ENCODE peak calls at places on chromosomes 16 and 17, in seven cellular contexts. U is tibial nerve, K is ovary, W is IMR-90, M is breast epithelium, L is adrenal gland, A is GM23338. B is an unnamed sample. For H3K36me3 and H3K27me3, the result is how much of the 10 kb centered on the place peaks cover.

GRCh38 chr17:64687376-64687775 is 25.3 kb upstream of the SMURF2 start:
- DNase-seq in U (no peak), K (no peak), W (no peak), M (no peak), L (no peak), A (no peak), B (no peak)

GRCh38 chr16:83972256-83973008 is 4.4 kb downstream of the NECAB2 start:
- DNase-seq in U (no peak), K (no peak), W (no peak), M (no peak), L (no peak), A (no peak), B (no peak)

GRCh38 chr16:53090591-53091507 is 36.1 kb downstream of the CHD9 start:
- DNase-seq in U (peak), K (peak), W (peak), M (peak), L (peak), A (no peak), B (no peak)

GRCh38 chr16:89268987-89269735 is 51.7 kb downstream of the ZNF778 start:
- DNase-seq in U (no peak), K (peak), W (peak), M (no peak), L (peak), A (no peak), B (no peak)

GRCh38 chr17:37772982-37773381 is 28.1 kb upstream of the HNF1B start:
- DNase-seq in U (no peak), K (no peak), W (no peak), M (no peak), L (no peak), A (no peak), B (no peak)

GRCh38 chr17:8801135-8801840 is 2.1 kb upstream of the MFSD6L start:
- DNase-seq in U (no peak), K (no peak), W (no peak), M (no peak), L (no peak), A (no peak), B (no peak)

GRCh38 chr16:85856054-85856453 is 42.9 kb upstream of the IRF8 start:
- DNase-seq in U (no peak), K (no peak), W (no peak), M (no peak), L (no peak), A (no peak), B (no peak)

GRCh38 chr17:37475713-37476420 is 13.8 kb upstream of the DUSP14 start:
- DNase-seq in U (no peak), K (no peak), W (no peak), M (no peak), L (no peak), A (no peak), B (no peak)

GRCh38 chr16:51937771-51938170 is 609.2 kb downstream of the TOX3 start:
- DNase-seq in U (no peak), K (no peak), W (no peak), M (no peak), L (no peak), A (no peak), B (no peak)

GRCh38 chr16:1019234-1019933 is 37.8 kb downstream of the SOX8 start:
- DNase-seq in U (peak), K (no peak), W (peak), M (no peak), L (no peak), A (no peak), B (no peak)

GRCh38 chr17:55735784-55736405 is 13.2 kb upstream of the TMEM100 start:
- DNase-seq in U (no peak), K (peak), W (peak), M (no peak), L (peak), A (peak), B (peak)

GRCh38 chr16:83354015-83354414 is 453.8 kb upstream of the HSBP1 start:
- DNase-seq in U (no peak), K (no peak), W (no peak), M (no peak), L (no peak), A (no peak), B (no peak)

GRCh38 chr17:56175299-56175935 is 22.1 kb downstream of the ANKFN1 start:
- DNase-seq in U (no peak), K (no peak), W (no peak), M (no peak), L (no peak), A (no peak), B (no peak)

GRCh38 chr17:76384222-76384986 is at the start of gene SPHK1:
- DNase-seq in U (peak), K (peak), W (peak), M (no peak), L (peak), A (peak), B (peak)

GRCh38 chr17:67440311-67441051 is 63.4 kb downstream of the PITPNC1 start:
- DNase-seq in U (no peak), K (no peak), W (no peak), M (no peak), L (no peak), A (no peak), B (no peak)

GRCh38 chr17:17351901-17352781 is 49.0 kb downstream of the NT5M start:
- DNase-seq in U (no peak), K (peak), W (peak), M (peak), L (peak), A (no peak), B (no peak)

GRCh38 chr17:9072626-9073339 is 51.5 kb downstream of the NTN1 start:
- DNase-seq in U (peak), K (peak), W (no peak), M (peak), L (peak), A (no peak), B (peak)

GRCh38 chr17:4130715-4131114 is 12.1 kb downstream of the ZZEF1 start:
- DNase-seq in U (no peak), K (no peak), W (peak), M (no peak), L (peak), A (no peak), B (no peak)

GRCh38 chr17:27456681-27457404 is 595 bp downstream of the KSR1 start:
- DNase-seq in U (no peak), K (peak), W (no peak), M (no peak), L (peak), A (peak), B (no peak)

GRCh38 chr17:42642377-42642776 is 16.7 kb upstream of the TUBG2 start:
- DNase-seq in U (no peak), K (no peak), W (no peak), M (no peak), L (no peak), A (peak), B (no peak)

GRCh38 chr17:3966720-3967363 is 2.6 kb upstream of the ATP2A3 start:
- DNase-seq in U (no peak), K (no peak), W (no peak), M (no peak), L (no peak), A (no peak), B (no peak)

GRCh38 chr16:1524366-1524765 is 9.1 kb upstream of the TMEM204 start:
- DNase-seq in U (no peak), K (no peak), W (no peak), M (no peak), L (no peak), A (no peak), B (no peak)

GRCh38 chr16:2603165-2604015 is 65.6 kb downstream of the PDPK1 start:
- DNase-seq in U (peak), K (peak), W (peak), M (peak), L (peak), A (peak), B (peak)
- TF ChIP-seq CTCF in U (no peak), K (no peak), W (no peak), M (no peak), L (no peak), A (peak), B (no peak)

DNA sequence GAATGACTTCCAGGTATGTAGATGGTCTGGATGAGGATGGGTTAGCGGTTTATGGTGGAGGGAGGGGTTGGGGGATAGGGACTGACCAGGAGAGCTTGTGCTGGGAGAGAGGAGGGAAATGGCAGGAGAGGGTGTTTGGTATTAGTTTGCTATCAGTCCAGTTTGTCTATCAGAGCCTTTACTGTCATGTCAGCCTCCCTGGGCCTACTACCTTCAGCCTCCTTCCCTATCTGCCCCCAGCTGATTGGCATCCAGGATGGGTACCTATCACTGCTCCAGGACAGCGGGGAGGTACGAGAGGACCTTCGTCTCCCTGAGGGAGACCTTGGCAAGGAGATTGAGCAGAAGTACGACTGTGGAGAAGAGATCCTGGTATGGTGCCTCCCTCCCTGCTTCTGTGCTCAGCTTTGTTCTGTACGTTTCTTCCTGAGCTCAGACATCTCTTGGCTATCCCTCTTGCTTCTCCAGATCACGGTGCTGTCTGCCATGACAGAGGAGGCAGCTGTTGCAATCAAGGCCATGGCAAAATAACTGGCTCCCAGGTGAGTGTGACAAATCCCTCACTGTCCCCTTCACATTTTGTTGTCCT is 3.8 kb downstream of the EIF5A start:
- DNase-seq in U (no peak), K (no peak), W (no peak), M (no peak), L (no peak), A (no peak), B (no peak)
- H3K36me3 ChIP-seq in U (under half), K (under half), W (under half), M (under half), L (under half), A (under half), B (under half)

GRCh38 chr17:80512233-80512632 is 32.4 kb upstream of the RPTOR start:
- DNase-seq in U (no peak), K (no peak), W (peak), M (no peak), L (peak), A (no peak), B (no peak)

GRCh38 chr17:80513201-80513600 is 31.4 kb upstream of the RPTOR start:
- DNase-seq in U (no peak), K (no peak), W (no peak), M (no peak), L (peak), A (no peak), B (no peak)

GRCh38 chr17:80510772-80511171 is 33.9 kb upstream of the RPTOR start:
- DNase-seq in U (no peak), K (no peak), W (no peak), M (no peak), L (no peak), A (no peak), B (no peak)

GRCh38 chr17:80510132-80510531 is 33.7 kb upstream of the NPTX1 start:
- DNase-seq in U (no peak), K (no peak), W (no peak), M (no peak), L (no peak), A (no peak), B (no peak)

DNA sequence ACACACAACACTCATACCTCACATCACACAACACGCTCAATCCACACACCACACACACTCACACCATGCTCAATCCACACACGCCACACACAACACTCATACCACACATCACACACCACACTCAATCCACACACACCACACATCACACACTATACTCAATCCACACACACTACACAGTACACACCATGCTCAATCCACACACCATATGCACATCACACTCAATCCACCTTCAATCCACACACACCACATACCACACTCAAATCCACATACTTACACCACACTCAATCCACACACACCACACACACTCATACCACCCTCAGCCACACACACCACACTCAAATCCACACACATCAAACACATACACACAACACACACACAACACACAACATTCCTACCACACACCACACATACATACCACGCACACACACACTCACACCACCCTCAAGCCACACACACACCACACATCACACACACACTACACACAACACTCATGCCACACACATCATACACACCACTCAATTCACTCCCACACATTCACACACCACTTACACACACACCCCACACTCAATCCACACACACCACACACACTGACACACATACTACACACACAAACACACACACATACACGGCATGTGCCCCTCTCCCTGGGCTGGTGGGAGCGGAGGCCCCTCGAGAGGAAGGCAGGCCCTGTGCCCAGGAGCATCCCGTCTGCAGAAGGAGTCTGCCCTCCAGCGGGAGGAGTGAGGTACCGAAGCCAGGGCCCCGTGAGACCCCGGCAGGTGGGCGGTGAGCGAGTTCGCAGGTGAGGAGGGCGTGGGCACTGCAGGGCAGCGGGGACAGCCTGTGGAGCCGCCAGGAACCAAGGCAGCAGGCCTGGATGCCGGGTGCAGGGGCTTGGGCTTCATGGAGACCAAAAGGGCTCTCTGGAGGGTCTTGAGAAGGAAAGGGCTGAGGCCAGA is 33.1 kb upstream of the RPTOR start:
- DNase-seq in U (no peak), K (no peak), W (no peak), M (no peak), L (no peak), A (peak), B (no peak)
- H3K27me3 ChIP-seq in U (under half), K (under half), W (under half), M (under half), L (under half), A (under half), B (under half)

DNA sequence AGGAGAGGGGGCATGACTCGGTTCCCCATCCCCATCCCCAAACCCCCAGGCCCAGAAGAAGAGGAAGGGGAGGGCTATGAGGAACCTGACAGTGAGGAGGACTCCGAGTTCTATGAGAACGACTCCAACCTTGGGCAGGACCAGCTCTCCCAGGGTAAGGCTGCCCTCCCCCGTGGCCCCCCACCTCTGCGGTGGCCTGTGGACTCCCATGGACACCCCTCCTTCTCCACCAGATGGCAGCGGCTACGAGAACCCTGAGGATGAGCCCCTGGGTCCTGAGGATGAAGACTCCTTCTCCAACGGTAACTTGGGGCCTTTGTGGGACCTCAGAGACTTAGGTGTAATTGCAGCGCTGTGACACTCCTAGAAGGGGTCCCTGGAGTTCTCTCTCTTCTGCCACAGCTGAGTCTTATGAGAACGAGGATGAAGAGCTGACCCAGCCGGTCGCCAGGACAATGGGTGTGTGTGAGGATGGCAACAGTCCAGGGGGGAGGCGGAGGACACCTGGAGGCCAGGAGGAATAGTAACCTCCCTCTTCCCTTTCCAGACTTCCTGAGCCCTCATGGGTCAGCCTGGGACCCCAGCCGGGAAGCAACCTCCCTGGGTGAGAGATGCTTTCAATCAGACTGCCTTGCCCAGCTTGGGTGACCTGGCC is 5.6 kb downstream of the CD19 start:
- DNase-seq in U (no peak), K (no peak), W (no peak), M (no peak), L (no peak), A (no peak), B (no peak)
- TF ChIP-seq CTCF in U (no peak), K (no peak), W (no peak), M (no peak), L (no peak), A (peak), B (no peak)

B was measured in bronchial epithelial cell.